ENCODE peak calls at places on chromosomes 1 and 21, in five cellular contexts. One of them, this sample, is unnamed.

GRCh38 chr21:38323721-38324591 is 67.2 kb downstream of the KCNJ15 start:
- DNase-seq in uterus: no peak
- DNase-seq in RWPE1: peak; percentile 55
- DNase-seq in heart left ventricle: no peak
- DNase-seq in left ventricle myocardium inferior: no peak
- DNase-seq in this sample: peak; percentile 26

GRCh38 chr21:39083377-39084008 is 99.8 kb downstream of the PSMG1 start:
- DNase-seq in uterus: no peak
- DNase-seq in RWPE1: peak; percentile 75
- DNase-seq in heart left ventricle: no peak
- DNase-seq in left ventricle myocardium inferior: no peak
- DNase-seq in this sample: peak; percentile 69

GRCh38 chr1:84573967-84574842 is at the start of gene CTBS:
- DNase-seq in uterus: peak; percentile 85
- DNase-seq in RWPE1: peak; percentile 96
- DNase-seq in heart left ventricle: peak; percentile 91
- DNase-seq in left ventricle myocardium inferior: peak; percentile 88
- DNase-seq in this sample: peak; percentile 91

GRCh38 chr1:31934706-31935629 is 3.2 kb downstream of the PTP4A2 start:
- DNase-seq in uterus: no peak
- DNase-seq in RWPE1: peak; percentile 50
- DNase-seq in heart left ventricle: no peak
- DNase-seq in left ventricle myocardium inferior: no peak
- DNase-seq in this sample: no peak

GRCh38 chr1:93471911-93472310 is 24.0 kb downstream of the FNBP1L start:
- DNase-seq in uterus: no peak
- DNase-seq in RWPE1: no peak
- DNase-seq in heart left ventricle: no peak
- DNase-seq in left ventricle myocardium inferior: no peak
- DNase-seq in this sample: no peak

GRCh38 chr1:89611721-89612120 is 21.2 kb upstream of the LRRC8C start:
- DNase-seq in uterus: no peak
- DNase-seq in RWPE1: no peak
- DNase-seq in heart left ventricle: no peak
- DNase-seq in left ventricle myocardium inferior: no peak
- DNase-seq in this sample: no peak

GRCh38 chr1:197911857-197912696 is 5.1 kb upstream of the LHX9 start:
- DNase-seq in uterus: no peak
- DNase-seq in RWPE1: peak; percentile 53
- DNase-seq in heart left ventricle: no peak
- DNase-seq in left ventricle myocardium inferior: no peak
- DNase-seq in this sample: peak; percentile 66

GRCh38 chr1:110800079-110800478 is 72.9 kb upstream of the CD53 start:
- DNase-seq in uterus: no peak
- DNase-seq in RWPE1: no peak
- DNase-seq in heart left ventricle: no peak
- DNase-seq in left ventricle myocardium inferior: no peak
- DNase-seq in this sample: no peak

GRCh38 chr1:39204441-39205081 is at the start of gene MACF1:
- DNase-seq in uterus: peak; percentile 78
- DNase-seq in RWPE1: peak; percentile 26
- DNase-seq in heart left ventricle: peak; percentile 78
- DNase-seq in left ventricle myocardium inferior: peak; percentile 66
- DNase-seq in this sample: peak; percentile 90

GRCh38 chr1:201999625-202000238 is 10.7 kb upstream of the ELF3 start:
- DNase-seq in uterus: no peak
- DNase-seq in RWPE1: peak; percentile 78
- DNase-seq in heart left ventricle: no peak
- DNase-seq in left ventricle myocardium inferior: no peak
- DNase-seq in this sample: no peak

GRCh38 chr21:46557919-46558392 is 46.9 kb downstream of the S100B start:
- DNase-seq in uterus: no peak
- DNase-seq in RWPE1: no peak
- DNase-seq in heart left ventricle: no peak
- DNase-seq in left ventricle myocardium inferior: no peak
- DNase-seq in this sample: peak; percentile 67

GRCh38 chr1:155085504-155086181 is 7.0 kb downstream of the EFNA3 start:
- DNase-seq in uterus: peak; percentile 64
- DNase-seq in RWPE1: peak; percentile 77
- DNase-seq in heart left ventricle: no peak
- DNase-seq in left ventricle myocardium inferior: no peak
- DNase-seq in this sample: peak; percentile 84

GRCh38 chr1:20215716-20216115 is 29.4 kb upstream of the PLA2G2C start:
- DNase-seq in uterus: no peak
- DNase-seq in RWPE1: no peak
- DNase-seq in heart left ventricle: no peak
- DNase-seq in left ventricle myocardium inferior: no peak
- DNase-seq in this sample: no peak

GRCh38 chr1:27403065-27403726 is 10.8 kb downstream of the GPR3 start:
- DNase-seq in uterus: peak; percentile 84
- DNase-seq in RWPE1: no peak
- DNase-seq in heart left ventricle: peak; percentile 60
- DNase-seq in left ventricle myocardium inferior: peak; percentile 75
- DNase-seq in this sample: no peak

GRCh38 chr1:98940680-98941079 is 64.0 kb downstream of the PLPPR5 start:
- DNase-seq in uterus: no peak
- DNase-seq in RWPE1: peak; percentile 85
- DNase-seq in heart left ventricle: no peak
- DNase-seq in left ventricle myocardium inferior: no peak
- DNase-seq in this sample: no peak

GRCh38 chr1:217004776-217005436 is 281.7 kb upstream of the ESRRG start:
- DNase-seq in uterus: no peak
- DNase-seq in RWPE1: no peak
- DNase-seq in heart left ventricle: no peak
- DNase-seq in left ventricle myocardium inferior: no peak
- DNase-seq in this sample: no peak

GRCh38 chr1:183218039-183218618 is 32.1 kb downstream of the LAMC2 start:
- DNase-seq in uterus: no peak
- DNase-seq in RWPE1: no peak
- DNase-seq in heart left ventricle: no peak
- DNase-seq in left ventricle myocardium inferior: peak; percentile 53
- DNase-seq in this sample: peak; percentile 89

GRCh38 chr21:43917515-43918384 is 52.7 kb downstream of the AGPAT3 start:
- DNase-seq in uterus: no peak
- DNase-seq in RWPE1: no peak
- DNase-seq in heart left ventricle: no peak
- DNase-seq in left ventricle myocardium inferior: no peak
- DNase-seq in this sample: no peak

GRCh38 chr1:107572674-107573205 is 392.2 kb downstream of the VAV3 start:
- DNase-seq in uterus: peak; percentile 29
- DNase-seq in RWPE1: peak; percentile 85
- DNase-seq in heart left ventricle: no peak
- DNase-seq in left ventricle myocardium inferior: no peak
- DNase-seq in this sample: no peak

GRCh38 chr1:51445346-51446090 is 73.5 kb downstream of the EPS15 start:
- DNase-seq in uterus: no peak
- DNase-seq in RWPE1: no peak
- DNase-seq in heart left ventricle: no peak
- DNase-seq in left ventricle myocardium inferior: no peak
- DNase-seq in this sample: no peak

GRCh38 chr1:232473319-232473718 is 156.6 kb downstream of the SIPA1L2 start:
- DNase-seq in uterus: peak; percentile 22
- DNase-seq in RWPE1: no peak
- DNase-seq in heart left ventricle: no peak
- DNase-seq in left ventricle myocardium inferior: no peak
- DNase-seq in this sample: no peak

GRCh38 chr1:77292551-77292950 is 10.7 kb downstream of the AK5 start:
- DNase-seq in uterus: no peak
- DNase-seq in RWPE1: no peak
- DNase-seq in heart left ventricle: no peak
- DNase-seq in left ventricle myocardium inferior: no peak
- DNase-seq in this sample: no peak

GRCh38 chr1:19074361-19074901 is 118.0 kb upstream of the IFFO2 start:
- DNase-seq in uterus: no peak
- DNase-seq in RWPE1: no peak
- DNase-seq in heart left ventricle: no peak
- DNase-seq in left ventricle myocardium inferior: no peak
- DNase-seq in this sample: no peak

GRCh38 chr1:201122321-201123017 is 4.5 kb downstream of the ASCL5 start:
- DNase-seq in uterus: no peak
- DNase-seq in RWPE1: peak; percentile 76
- DNase-seq in heart left ventricle: no peak
- DNase-seq in left ventricle myocardium inferior: no peak
- DNase-seq in this sample: no peak

GRCh38 chr1:42586016-42586415 is 72.2 kb upstream of the PPIH start:
- DNase-seq in uterus: no peak
- DNase-seq in RWPE1: no peak
- DNase-seq in heart left ventricle: no peak
- DNase-seq in left ventricle myocardium inferior: no peak
- DNase-seq in this sample: no peak

GRCh38 chr1:237043846-237044636 is 2.1 kb downstream of the RYR2 start:
- DNase-seq in uterus: no peak
- DNase-seq in RWPE1: no peak
- DNase-seq in heart left ventricle: peak; percentile 73
- DNase-seq in left ventricle myocardium inferior: peak; percentile 50
- DNase-seq in this sample: no peak

GRCh38 chr1:232635778-232636356 is 5.9 kb upstream of the SIPA1L2 start:
- DNase-seq in uterus: no peak
- DNase-seq in RWPE1: peak; percentile 45
- DNase-seq in heart left ventricle: no peak
- DNase-seq in left ventricle myocardium inferior: no peak
- DNase-seq in this sample: no peak

GRCh38 chr1:2194319-2194897 is at the start of gene FAAP20:
- DNase-seq in uterus: no peak
- DNase-seq in RWPE1: peak; percentile 74
- DNase-seq in heart left ventricle: no peak
- DNase-seq in left ventricle myocardium inferior: peak; percentile 77
- DNase-seq in this sample: no peak

GRCh38 chr1:7987528-7987927 is 26.0 kb downstream of the PARK7 start:
- DNase-seq in uterus: no peak
- DNase-seq in RWPE1: no peak
- DNase-seq in heart left ventricle: no peak
- DNase-seq in left ventricle myocardium inferior: no peak
- DNase-seq in this sample: no peak

GRCh38 chr1:44405041-44405803 is at the start of gene RNF220:
- DNase-seq in uterus: no peak
- DNase-seq in RWPE1: peak; percentile 22
- DNase-seq in heart left ventricle: peak; percentile 60
- DNase-seq in left ventricle myocardium inferior: peak; percentile 53
- DNase-seq in this sample: no peak

GRCh38 chr1:184768467-184768866 is 13.8 kb upstream of the EDEM3 start:
- DNase-seq in uterus: no peak
- DNase-seq in RWPE1: no peak
- DNase-seq in heart left ventricle: no peak
- DNase-seq in left ventricle myocardium inferior: no peak
- DNase-seq in this sample: no peak

GRCh38 chr21:26140185-26140584 is 30.4 kb downstream of the APP start:
- DNase-seq in uterus: peak; percentile 29
- DNase-seq in RWPE1: peak; percentile 63
- DNase-seq in heart left ventricle: peak; percentile 51
- DNase-seq in left ventricle myocardium inferior: peak; percentile 53
- DNase-seq in this sample: no peak

GRCh38 chr21:46509760-46510159 is 51.1 kb downstream of the DIP2A start:
- DNase-seq in uterus: no peak
- DNase-seq in RWPE1: no peak
- DNase-seq in heart left ventricle: no peak
- DNase-seq in left ventricle myocardium inferior: no peak
- DNase-seq in this sample: no peak

GRCh38 chr1:197519741-197520334 is 251.8 kb downstream of the CRB1 start:
- DNase-seq in uterus: no peak
- DNase-seq in RWPE1: peak; percentile 48
- DNase-seq in heart left ventricle: no peak
- DNase-seq in left ventricle myocardium inferior: no peak
- DNase-seq in this sample: no peak

GRCh38 chr1:55584521-55585401 is 369.6 kb upstream of the USP24 start:
- DNase-seq in uterus: peak; percentile 61
- DNase-seq in RWPE1: no peak
- DNase-seq in heart left ventricle: no peak
- DNase-seq in left ventricle myocardium inferior: no peak
- DNase-seq in this sample: no peak
- TF ChIP-seq CTCF in uterus: no peak
- TF ChIP-seq CTCF in RWPE1: no peak
- TF ChIP-seq CTCF in heart left ventricle: no peak
- TF ChIP-seq CTCF in left ventricle myocardium inferior: no peak
- TF ChIP-seq CTCF in this sample: no peak

DNA sequence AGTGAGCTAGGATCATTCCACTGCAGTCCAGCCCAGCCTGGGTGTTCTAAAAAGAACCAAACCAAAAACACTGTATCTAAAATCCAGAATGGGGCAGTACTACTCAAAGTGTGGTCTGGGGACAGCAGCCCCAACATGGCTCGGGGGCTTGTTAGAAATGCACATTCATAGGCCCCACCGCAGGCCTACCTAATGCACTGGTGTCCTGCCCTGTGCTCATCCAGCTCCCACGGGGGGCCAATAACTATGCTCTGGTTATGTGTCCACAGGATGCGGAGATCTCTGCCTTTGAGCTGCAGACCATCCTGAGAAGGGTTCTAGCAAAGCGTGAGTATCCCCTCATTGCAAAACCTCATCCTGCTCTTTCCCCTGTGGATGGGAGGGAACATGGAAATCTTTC is 51.5 kb downstream of the CAPN2 start:
- DNase-seq in uterus: no peak
- DNase-seq in RWPE1: no peak
- DNase-seq in heart left ventricle: no peak
- DNase-seq in left ventricle myocardium inferior: no peak
- DNase-seq in this sample: no peak
- H3K27ac ChIP-seq in uterus: no peak overlapping the region
- H3K27ac ChIP-seq in RWPE1: no peak overlapping the region
- H3K27ac ChIP-seq in heart left ventricle: no peak overlapping the region
- H3K27ac ChIP-seq in left ventricle myocardium inferior: peak overlapping the region; percentile 71
- H3K27ac ChIP-seq in this sample: no peak overlapping the region

GRCh38 chr1:171984850-171985485 is 143.7 kb downstream of the DNM3 start:
- DNase-seq in uterus: no peak
- DNase-seq in RWPE1: peak; percentile 44
- DNase-seq in heart left ventricle: no peak
- DNase-seq in left ventricle myocardium inferior: no peak
- DNase-seq in this sample: no peak
- TF ChIP-seq CTCF in uterus: peak; percentile 58
- TF ChIP-seq CTCF in RWPE1: peak; percentile 82
- TF ChIP-seq CTCF in heart left ventricle: peak; percentile 71
- TF ChIP-seq CTCF in left ventricle myocardium inferior: peak; percentile 80
- TF ChIP-seq CTCF in this sample: peak; percentile 27

GRCh38 chr1:94550800-94551241 is 9.3 kb upstream of the F3 start:
- DNase-seq in uterus: no peak
- DNase-seq in RWPE1: no peak
- DNase-seq in heart left ventricle: no peak
- DNase-seq in left ventricle myocardium inferior: no peak
- DNase-seq in this sample: no peak
- H3K27ac ChIP-seq in uterus: no peak overlapping the region
- H3K27ac ChIP-seq in RWPE1: no peak overlapping the region
- H3K27ac ChIP-seq in heart left ventricle: no peak overlapping the region
- H3K27ac ChIP-seq in left ventricle myocardium inferior: no peak overlapping the region
- H3K27ac ChIP-seq in this sample: no peak overlapping the region

DNA sequence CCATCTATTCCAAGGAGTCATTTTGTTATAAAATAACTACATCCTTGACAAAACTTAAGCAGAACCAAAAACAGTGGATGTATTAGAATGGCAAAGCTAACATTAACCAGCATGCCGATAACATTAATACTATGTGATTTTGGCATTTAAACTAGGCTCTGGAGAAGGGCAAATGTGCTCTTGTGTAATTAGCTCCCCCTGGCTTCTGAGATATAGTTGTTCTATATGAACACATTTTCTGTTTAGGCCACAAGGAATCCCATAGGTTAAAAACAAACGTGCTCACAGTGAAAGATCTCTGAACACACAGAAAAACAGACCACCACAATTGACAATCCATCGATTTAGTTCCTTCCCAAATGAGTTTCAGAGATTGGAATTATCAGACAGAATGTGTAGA is 57.4 kb upstream of the TARS2 start:
- DNase-seq in uterus: no peak
- DNase-seq in RWPE1: peak; percentile 19
- DNase-seq in heart left ventricle: no peak
- DNase-seq in left ventricle myocardium inferior: no peak
- DNase-seq in this sample: no peak
- TF ChIP-seq CTCF in uterus: no peak
- TF ChIP-seq CTCF in RWPE1: no peak
- TF ChIP-seq CTCF in heart left ventricle: no peak
- TF ChIP-seq CTCF in left ventricle myocardium inferior: peak; percentile 36
- TF ChIP-seq CTCF in this sample: no peak